ENCODE peak calls at places on chromosomes 2 and 18, in five cellular contexts. O is HCT116, J is GM23248, G is heart left ventricle, T is cardiac muscle cell. C is an unnamed sample.
A peak's percentile ranks its signal among the peaks of the same experiment; 100 is the strongest.

GRCh38 chr2:113079123-113079522 is 11.4 kb downstream of the IL1F10 start:
- DNase-seq in G (no peak), O (no peak), J (no peak), T (no peak), C (no peak)

GRCh38 chr18:75438891-75439290 is 11.4 kb upstream of the SMIM21 start:
- DNase-seq in G (no peak), O (no peak), T (no peak), J (peak; percentile 32), C (no peak)

GRCh38 chr2:33146112-33146511 is 199.4 kb downstream of the LTBP1 start:
- DNase-seq in J (peak; percentile 79), G (no peak), T (peak; percentile 30), O (no peak), C (no peak)

GRCh38 chr18:46071894-46072867 is at the start of gene PSTPIP2:
- DNase-seq in J (peak; percentile 88), T (peak; percentile 73), G (peak; percentile 73), O (peak; percentile 22), C (peak; percentile 81)

GRCh38 chr18:68797901-68798300 is at the start of gene CCDC102B:
- DNase-seq in J (peak; percentile 18), G (no peak), T (peak; percentile 66), O (no peak), C (no peak)

GRCh38 chr2:168732506-168732905 is 69.9 kb upstream of the NOSTRIN start:
- DNase-seq in J (no peak), O (no peak), T (no peak), G (no peak), C (no peak)

GRCh38 chr2:226190479-226191252 is 609.0 kb downstream of the IRS1 start:
- DNase-seq in O (peak; percentile 70), G (no peak), J (no peak), T (no peak), C (no peak)

GRCh38 chr2:179771791-179772190 is 89.6 kb downstream of the ZNF385B start:
- DNase-seq in G (no peak), T (no peak), O (no peak), J (no peak), C (no peak)

GRCh38 chr2:230998882-230999281 is 3.0 kb downstream of the SPATA3 start:
- DNase-seq in G (no peak), T (peak; percentile 19), J (no peak), O (no peak), C (no peak)

GRCh38 chr18:31819106-31819924 is 58.6 kb upstream of the SLC25A52 start:
- DNase-seq in T (peak; percentile 75), O (peak; percentile 39), G (no peak), J (peak; percentile 69), C (no peak)

GRCh38 chr18:12766986-12767433 is 64.2 kb downstream of the PSMG2 start:
- DNase-seq in O (no peak), J (no peak), T (no peak), G (no peak), C (peak; percentile 26)

GRCh38 chr18:45221363-45221762 is 393.9 kb upstream of the SLC14A2 start:
- DNase-seq in O (no peak), T (peak; percentile 9), J (peak; percentile 89), G (no peak), C (no peak)

GRCh38 chr2:219404954-219405353 is 13.2 kb upstream of the DES start:
- DNase-seq in J (no peak), T (no peak), O (no peak), G (peak; percentile 63), C (peak; percentile 27)

GRCh38 chr2:43319541-43319940 is 93.1 kb upstream of the ZFP36L2 start:
- DNase-seq in J (no peak), O (no peak), G (no peak), T (no peak), C (no peak)

GRCh38 chr2:88471083-88471942 is 18.8 kb upstream of the FOXI3 start:
- DNase-seq in J (no peak), O (no peak), G (no peak), T (no peak), C (no peak)

GRCh38 chr2:37766087-37766486 is 94.6 kb upstream of the CDC42EP3 start:
- DNase-seq in O (no peak), G (no peak), T (no peak), J (peak; percentile 35), C (no peak)

GRCh38 chr2:160493227-160494028 is at the start of gene RBMS1:
- DNase-seq in T (peak; percentile 78), O (no peak), J (peak; percentile 72), G (peak; percentile 77), C (peak; percentile 57)

GRCh38 chr2:215751200-215751910 is 262.0 kb downstream of the MREG start:
- DNase-seq in J (peak; percentile 95), O (no peak), G (no peak), T (peak; percentile 78), C (no peak)

GRCh38 chr18:48929212-48929612 is 21.6 kb downstream of the SMAD7 start:
- DNase-seq in J (peak; percentile 50), O (no peak), G (no peak), T (no peak), C (no peak)
- H3K4me1 ChIP-seq in J (peaks cover 80% of the 10 kb centered on the region), O (peaks cover 51% of the 10 kb centered on the region), G (peaks cover 85% of the 10 kb centered on the region), T (peaks cover 90% of the 10 kb centered on the region), C (peaks cover 3% of the 10 kb centered on the region)

GRCh38 chr2:74198461-74199274 is at the start of gene MTHFD2:
- DNase-seq in O (peak; percentile 65), J (peak; percentile 97), T (peak; percentile 99), G (peak; percentile 89), C (peak; percentile 84)
- H3K4me1 ChIP-seq in O (peaks cover 17% of the 10 kb centered on the region), J (peaks cover 31% of the 10 kb centered on the region), T (peaks cover 6% of the 10 kb centered on the region), G (peaks cover 13% of the 10 kb centered on the region), C (no peaks in the 10 kb centered on the region)

DNA sequence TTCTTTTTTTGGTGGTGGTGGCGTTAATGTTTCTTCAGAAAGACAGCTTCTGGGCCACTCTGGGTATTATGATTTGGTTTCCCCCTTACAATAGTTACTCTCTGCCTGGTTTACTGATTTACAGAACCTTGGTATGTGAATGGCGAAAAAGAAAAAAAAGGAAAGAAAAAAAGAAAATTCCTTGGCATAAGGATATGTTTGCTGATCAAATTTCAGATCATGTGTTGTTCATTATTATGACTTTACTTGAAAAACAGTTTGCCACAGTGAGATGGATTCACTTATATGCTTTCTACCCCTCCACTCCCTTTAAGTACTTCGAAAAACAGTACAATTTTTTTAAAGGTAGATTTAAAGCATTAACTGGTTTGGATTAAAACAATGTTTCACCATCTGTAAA is 21.0 kb downstream of the BCL11A start:
- DNase-seq in T (no peak), G (no peak), O (no peak), J (peak; percentile 41), C (no peak)
- H3K4me1 ChIP-seq in T (peaks cover 79% of the 10 kb centered on the region), G (peaks cover 14% of the 10 kb centered on the region), O (no peaks in the 10 kb centered on the region), J (peaks cover 22% of the 10 kb centered on the region), C (peaks cover 3% of the 10 kb centered on the region)

GRCh38 chr2:55114597-55114996 is 64.3 kb upstream of the RTN4 start:
- DNase-seq in G (no peak), J (no peak), T (no peak), O (no peak), C (no peak)
- H3K4me1 ChIP-seq in G (peaks cover 12% of the 10 kb centered on the region), J (peaks cover 58% of the 10 kb centered on the region), T (peaks cover 60% of the 10 kb centered on the region), O (peaks cover 39% of the 10 kb centered on the region), C (no peaks in the 10 kb centered on the region)

GRCh38 chr2:68768461-68768860 is 33.9 kb downstream of the ARHGAP25 start:
- DNase-seq in J (no peak), O (no peak), G (no peak), T (no peak), C (no peak)
- H3K4me1 ChIP-seq in J (no peaks in the 10 kb centered on the region), O (no peaks in the 10 kb centered on the region), G (peaks cover 12% of the 10 kb centered on the region), T (peaks cover 31% of the 10 kb centered on the region), C (no peaks in the 10 kb centered on the region)